ENCODE peak calls at places on chromosomes 7 and 10, in four cellular contexts. R, M, G and Q are unnamed samples.

GRCh38 chr7:132202541-132202940 is 373.7 kb downstream of the PLXNA4 start:
- DNase-seq in R (no peak), M (no peak), G (no peak), Q (no peak)

GRCh38 chr7:45116048-45116447 is 4.6 kb upstream of the TBRG4 start:
- DNase-seq in R (no peak), M (no peak), G (no peak), Q (no peak)

GRCh38 chr10:44801383-44802327 is 109.5 kb upstream of the TMEM72 start:
- DNase-seq in R (no peak), M (no peak), G (no peak), Q (no peak)

GRCh38 chr10:95499482-95499989 is 61.6 kb downstream of the SORBS1 start:
- DNase-seq in R (no peak), M (no peak), G (no peak), Q (no peak)

GRCh38 chr10:118723467-118723866 is 31.3 kb downstream of the CACUL1 start:
- DNase-seq in R (no peak), M (no peak), G (no peak), Q (no peak)

GRCh38 chr7:24401628-24402593 is 117.9 kb downstream of the NPY start:
- DNase-seq in R (peak; percentile 15), M (no peak), G (no peak), Q (no peak)

GRCh38 chr10:50981385-50981784 is 92.9 kb upstream of the PRKG1 start:
- DNase-seq in R (no peak), M (no peak), G (no peak), Q (no peak)

GRCh38 chr10:23253780-23254179 is 61.7 kb downstream of the PTF1A start:
- DNase-seq in R (no peak), M (no peak), G (no peak), Q (no peak)

GRCh38 chr10:78829570-78829969 is 239.2 kb upstream of the ZMIZ1 start:
- DNase-seq in R (no peak), M (no peak), G (no peak), Q (no peak)

GRCh38 chr10:110901954-110902819 is 16.8 kb downstream of the BBIP1 start:
- DNase-seq in R (peak; percentile 16), M (no peak), G (no peak), Q (no peak)

GRCh38 chr10:49744924-49745605 is 17.1 kb downstream of the OGDHL start:
- DNase-seq in R (no peak), M (no peak), G (no peak), Q (no peak)

GRCh38 chr7:102424787-102425218 is 8.6 kb upstream of the ORAI2 start:
- DNase-seq in R (no peak), M (no peak), G (no peak), Q (no peak)

GRCh38 chr7:85341121-85341520 is 154.3 kb upstream of the SEMA3D start:
- DNase-seq in R (no peak), M (no peak), G (no peak), Q (no peak)

GRCh38 chr7:75946207-75946855 is 31.4 kb downstream of the POR start:
- DNase-seq in R (no peak), M (no peak), G (no peak), Q (no peak)

GRCh38 chr10:110355181-110355831 is 50.6 kb upstream of the SMNDC1 start:
- DNase-seq in R (no peak), M (no peak), G (peak; percentile 58), Q (no peak)

GRCh38 chr7:130486114-130486962 is 5.5 kb upstream of the MEST start:
- DNase-seq in R (peak; percentile 38), M (no peak), G (no peak), Q (peak; percentile 72)

GRCh38 chr10:17227367-17228080 is 517 bp upstream of the VIM start:
- DNase-seq in R (no peak), M (no peak), G (peak; percentile 63), Q (no peak)

GRCh38 chr7:105664816-105665525 is 83.7 kb upstream of the EFCAB10 start:
- DNase-seq in R (peak; percentile 84), M (no peak), G (no peak), Q (no peak)

GRCh38 chr7:6639627-6640026 is 2.5 kb downstream of the ZNF316 start:
- DNase-seq in R (no peak), M (no peak), G (no peak), Q (no peak)

GRCh38 chr10:110788620-110789385 is 82.9 kb upstream of the PDCD4 start:
- DNase-seq in R (no peak), M (no peak), G (no peak), Q (no peak)

GRCh38 chr10:23478570-23478969 is 39.7 kb downstream of the OTUD1 start:
- DNase-seq in R (no peak), M (no peak), G (no peak), Q (no peak)

GRCh38 chr10:13717936-13718772 is 131.4 kb downstream of the PRPF18 start:
- DNase-seq in R (no peak), M (no peak), G (no peak), Q (peak; percentile 82)

GRCh38 chr10:87702260-87702972 is 42.7 kb downstream of the PAPSS2 start:
- DNase-seq in R (no peak), M (no peak), G (no peak), Q (no peak)

GRCh38 chr10:78588194-78588811 is 480.5 kb upstream of the ZMIZ1 start:
- DNase-seq in R (no peak), M (no peak), G (no peak), Q (no peak)

GRCh38 chr7:26555971-26556830 is 264.5 kb downstream of the SNX10 start:
- DNase-seq in R (no peak), M (no peak), G (no peak), Q (no peak)

GRCh38 chr10:116325987-116326386 is 1.7 kb downstream of the CCDC172 start:
- DNase-seq in R (no peak), M (no peak), G (no peak), Q (no peak)

GRCh38 chr10:5588603-5589002 is 63.8 kb downstream of the CALML3 start:
- DNase-seq in R (no peak), M (no peak), G (no peak), Q (no peak)

GRCh38 chr10:6737758-6738463 is 157.8 kb upstream of the PRKCQ start:
- DNase-seq in R (no peak), M (no peak), G (no peak), Q (no peak)

GRCh38 chr7:88344956-88345832 is 38.5 kb upstream of the STEAP4 start:
- DNase-seq in R (peak; percentile 13), M (no peak), G (no peak), Q (peak; percentile 38)

GRCh38 chr10:28592953-28593352 is 60.0 kb downstream of the WAC start:
- DNase-seq in R (peak; percentile 23), M (no peak), G (no peak), Q (peak; percentile 10)

GRCh38 chr10:125061557-125062243 is 98.7 kb downstream of the CTBP2 start:
- DNase-seq in R (no peak), M (peak; percentile 65), G (no peak), Q (peak; percentile 21)

GRCh38 chr7:155213385-155213784 is 84.3 kb upstream of the INSIG1 start:
- DNase-seq in R (no peak), M (no peak), G (no peak), Q (no peak)
- TF ChIP-seq SPI1 in R (no peak), M (no peak), G (no peak), Q (no peak)

GRCh38 chr7:128744366-128744905 is 5.3 kb downstream of the CALU start:
- DNase-seq in R (no peak), M (no peak), G (no peak), Q (no peak)
- TF ChIP-seq SPI1 in R (no peak), M (no peak), G (no peak), Q (no peak)

DNA sequence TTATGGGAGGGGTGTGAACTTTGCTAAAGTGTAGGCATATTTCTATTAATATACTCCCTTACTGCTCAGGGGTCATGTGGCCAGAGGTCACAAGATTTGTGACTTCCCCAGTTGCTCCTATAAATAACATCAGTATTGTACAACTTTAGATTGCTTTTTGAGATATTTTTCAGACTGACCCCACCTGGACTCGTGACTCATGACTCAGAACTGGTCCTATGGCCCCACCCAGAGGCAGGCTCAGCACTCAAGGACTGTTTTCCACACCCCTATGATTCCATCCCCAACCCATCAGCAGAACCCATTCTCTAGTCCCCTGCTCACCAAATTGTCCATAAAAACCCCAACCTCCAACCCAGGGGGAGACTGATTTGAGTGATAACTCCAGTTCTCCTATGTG is 2.7 kb upstream of the CUL2 start:
- DNase-seq in R (peak; percentile 17), M (no peak), G (no peak), Q (peak; percentile 32)
- TF ChIP-seq SPI1 in R (no peak), M (no peak), G (no peak), Q (no peak)

GRCh38 chr10:11116817-11117216 is 99.1 kb downstream of the CELF2 start:
- DNase-seq in R (no peak), M (no peak), G (no peak), Q (no peak)

GRCh38 chr10:11112718-11113117 is 95.0 kb downstream of the CELF2 start:
- DNase-seq in R (no peak), M (no peak), G (no peak), Q (no peak)

GRCh38 chr10:11113156-11113555 is 95.5 kb downstream of the CELF2 start:
- DNase-seq in R (peak; percentile 10), M (no peak), G (peak; percentile 20), Q (peak; percentile 9)

GRCh38 chr10:11115337-11115736 is 97.7 kb downstream of the CELF2 start:
- DNase-seq in R (no peak), M (no peak), G (no peak), Q (no peak)

GRCh38 chr10:11114251-11114650 is 96.6 kb downstream of the CELF2 start:
- DNase-seq in R (no peak), M (no peak), G (no peak), Q (no peak)
- TF ChIP-seq SPI1 in R (no peak), M (no peak), G (no peak), Q (no peak)

DNA sequence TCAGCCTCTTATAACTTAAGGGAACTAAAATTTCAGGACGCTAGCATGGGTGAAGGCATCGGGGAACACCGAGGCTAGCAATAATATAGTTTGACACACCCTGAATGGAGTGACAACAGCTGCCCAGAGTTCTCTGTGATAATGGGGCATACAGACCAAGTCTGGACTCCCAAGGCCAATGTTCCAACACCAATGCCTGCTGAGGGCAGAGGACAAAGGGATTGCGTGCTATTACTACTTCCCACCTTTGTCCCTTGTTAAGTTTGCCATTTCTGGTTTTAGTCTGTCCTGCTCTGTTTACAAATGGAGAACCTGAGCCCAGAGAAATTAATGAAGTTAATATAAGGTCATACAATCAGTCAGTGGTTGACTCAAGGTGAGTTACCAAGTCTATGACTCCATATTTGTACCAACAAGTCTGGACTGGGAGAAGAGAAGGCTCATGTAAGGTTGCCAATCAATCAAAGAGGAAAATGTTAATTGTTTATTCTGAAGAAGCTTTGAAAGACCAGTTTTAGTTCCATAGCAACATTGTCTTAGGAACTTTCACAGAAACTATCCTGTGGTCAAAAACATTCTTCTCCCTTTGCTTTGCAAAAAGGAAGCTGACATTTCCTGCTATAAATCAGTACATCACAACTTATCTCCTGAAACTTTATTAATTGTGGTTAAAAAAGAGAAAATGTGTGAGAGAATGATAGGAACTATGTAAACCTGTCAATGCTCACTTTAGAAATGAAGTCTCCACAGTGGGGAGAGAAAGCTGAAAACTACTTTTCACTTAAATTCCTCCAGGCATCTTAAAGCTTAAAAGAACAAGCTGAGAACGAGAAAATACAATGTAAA is 74.5 kb downstream of the CCDC6 start:
- DNase-seq in R (peak; percentile 23), M (no peak), G (no peak), Q (no peak)
- TF ChIP-seq SPI1 in R (no peak), M (no peak), G (no peak), Q (no peak)

GRCh38 chr7:150800576-150801241 is at the start of gene TMEM176A:
- DNase-seq in R (no peak), M (no peak), G (no peak), Q (no peak)
- TF ChIP-seq SPI1 in R (no peak), M (no peak), G (no peak), Q (no peak)